ENCODE peak calls at places on chromosomes 13 and 19, in four cellular contexts. P, I, R and L are unnamed samples.

GRCh38 chr13:51277943-51278342 is 55.7 kb downstream of the FAM124A start:
- DNase-seq in P (no peak), I (no peak), R (no peak), L (no peak)

GRCh38 chr19:45160870-45161714 is at the start of gene NKPD1:
- DNase-seq in P (no peak), I (no peak), R (no peak), L (no peak)

GRCh38 chr13:72150502-72150901 is 283.5 kb upstream of the DACH1 start:
- DNase-seq in P (no peak), I (no peak), R (no peak), L (no peak)

GRCh38 chr13:46908511-46908910 is 11.7 kb upstream of the HTR2A start:
- DNase-seq in P (no peak), I (no peak), R (no peak), L (no peak)

GRCh38 chr19:45079063-45079910 is at the start of gene GEMIN7:
- DNase-seq in P (no peak), I (peak; percentile 78), R (no peak), L (no peak)

GRCh38 chr13:56700324-56700723 is 440.4 kb upstream of the PRR20A start:
- DNase-seq in P (no peak), I (no peak), R (no peak), L (no peak)

GRCh38 chr13:79867248-79867647 is 386.3 kb downstream of the NDFIP2 start:
- DNase-seq in P (no peak), I (no peak), R (no peak), L (no peak)

GRCh38 chr13:114101831-114102520 is 30.4 kb downstream of the RASA3 start:
- DNase-seq in P (no peak), I (no peak), R (no peak), L (no peak)

GRCh38 chr13:93797463-93797862 is 570.9 kb downstream of the GPC6 start:
- DNase-seq in P (no peak), I (no peak), R (no peak), L (no peak)

GRCh38 chr13:39602614-39603366 is at the start of gene LHFPL6:
- DNase-seq in P (no peak), I (peak; percentile 73), R (peak; percentile 41), L (no peak)

DNA sequence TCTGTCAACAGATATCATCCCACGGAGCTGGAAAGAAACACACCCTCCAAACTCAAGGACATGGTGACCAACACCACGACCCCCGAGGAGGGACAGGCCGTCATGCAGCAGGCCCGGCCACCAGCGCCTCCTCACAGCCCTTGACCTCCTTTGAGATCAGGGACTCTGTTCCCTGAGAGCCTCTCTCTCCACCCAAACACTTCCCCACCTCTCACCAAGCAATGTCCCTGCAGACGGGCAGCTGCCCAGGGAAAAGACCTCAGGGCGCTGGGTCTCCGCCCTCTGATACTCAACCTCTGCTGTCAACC is 10.0 kb downstream of the SCGB2B2 start:
- DNase-seq in P (no peak), I (no peak), R (no peak), L (no peak)
- H3K27ac ChIP-seq in P (peak overlapping the region; percentile 55), I (no peak overlapping the region), R (no peak overlapping the region), L (no peak overlapping the region)

DNA sequence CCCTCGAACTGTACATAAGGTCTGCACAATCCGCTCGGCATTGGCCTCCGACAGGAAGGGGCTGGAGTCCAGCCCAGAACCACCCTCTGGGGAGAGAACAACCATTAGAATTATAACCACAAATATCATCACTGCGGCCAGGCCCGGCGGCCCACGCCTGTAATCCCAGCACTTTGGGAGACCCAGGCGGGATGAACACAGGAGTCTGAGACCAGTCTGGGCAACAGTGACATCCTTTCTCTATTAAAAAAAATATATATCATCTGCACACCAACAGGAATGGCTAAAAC is 11.4 kb downstream of the COQ8B start:
- DNase-seq in P (no peak), I (no peak), R (no peak), L (no peak)
- H3K27ac ChIP-seq in P (no peak overlapping the region), I (no peak overlapping the region), R (no peak overlapping the region), L (no peak overlapping the region)

GRCh38 chr19:46618670-46619231 is 6.1 kb downstream of the PTGIR start:
- DNase-seq in P (no peak), I (no peak), R (no peak), L (no peak)
- H3K27ac ChIP-seq in P (peak overlapping the region; percentile 65), I (no peak overlapping the region), R (no peak overlapping the region), L (no peak overlapping the region)

DNA sequence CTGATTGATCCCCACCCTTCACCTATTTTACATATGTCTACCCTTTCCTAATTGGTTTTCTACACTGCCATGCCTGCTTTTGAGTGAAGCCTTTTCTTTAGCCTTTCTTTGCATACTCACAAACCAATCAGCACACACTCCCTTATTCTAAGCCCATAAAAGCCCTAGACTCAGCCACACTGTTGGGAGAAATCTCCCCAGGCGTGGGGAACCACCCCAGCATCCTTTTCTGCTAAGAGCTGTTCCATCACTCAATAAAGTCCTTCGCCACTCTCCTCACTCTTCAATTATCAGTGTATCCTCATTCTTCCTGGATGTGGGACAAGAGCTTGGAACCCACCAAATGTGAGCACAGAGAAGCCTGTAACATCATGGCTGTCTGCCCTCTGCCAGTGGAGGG is 343.6 kb downstream of the SLITRK1 start:
- DNase-seq in P (no peak), I (no peak), R (no peak), L (no peak)
- H3K27ac ChIP-seq in P (no peak overlapping the region), I (no peak overlapping the region), R (no peak overlapping the region), L (no peak overlapping the region)